ENCODE peak calls at places on chromosomes 2 and 18, in five cellular contexts. S is ovary, D is aorta, P is endodermal cell, N is breast epithelium. W is an unnamed sample. For H3K36me3 and H3K27me3, the result is how much of the 10 kb centered on the place peaks cover.

GRCh38 chr2:236565879-236566402 is 3.7 kb upstream of the ACKR3 start:
- DNase-seq in S (no peak), D (no peak), P (peak), N (no peak), W (peak)

GRCh38 chr2:111049792-111050640 is 70.7 kb upstream of the BCL2L11 start:
- DNase-seq in S (no peak), D (no peak), P (no peak), N (peak), W (no peak)

GRCh38 chr2:190216829-190217228 is 102.8 kb downstream of the HIBCH start:
- DNase-seq in S (peak), D (peak), P (peak), N (no peak), W (peak)

GRCh38 chr18:75489493-75490190 is 62.1 kb upstream of the SMIM21 start:
- DNase-seq in S (no peak), D (no peak), P (no peak), N (no peak), W (no peak)

GRCh38 chr2:15640291-15640711 is 48.6 kb downstream of the DDX1 start:
- DNase-seq in S (peak), D (no peak), P (no peak), N (no peak), W (no peak)

GRCh38 chr18:49560277-49561126 is 1.4 kb upstream of the LIPG start:
- DNase-seq in S (no peak), D (no peak), P (peak), N (no peak), W (peak)

GRCh38 chr18:63016270-63016669 is 300.9 kb downstream of the PHLPP1 start:
- DNase-seq in S (peak), D (no peak), P (peak), N (no peak), W (peak)

GRCh38 chr2:150487537-150488429 is at the start of gene RND3:
- DNase-seq in S (peak), D (peak), P (peak), N (peak), W (peak)

GRCh38 chr2:188042412-188042811 is 249.3 kb upstream of the GULP1 start:
- DNase-seq in S (no peak), D (no peak), P (no peak), N (no peak), W (no peak)

GRCh38 chr2:162261032-162261945 is 18.0 kb upstream of the FAP start:
- DNase-seq in S (no peak), D (peak), P (no peak), N (no peak), W (no peak)

GRCh38 chr2:161913865-161914264 is 160.2 kb downstream of the DPP4 start:
- DNase-seq in S (no peak), D (no peak), P (no peak), N (no peak), W (no peak)

GRCh38 chr2:69575926-69576325 is 67.6 kb downstream of the AAK1 start:
- DNase-seq in S (no peak), D (no peak), P (no peak), N (no peak), W (no peak)

GRCh38 chr2:73488079-73488478 is 102.4 kb downstream of the ALMS1 start:
- DNase-seq in S (no peak), D (no peak), P (no peak), N (no peak), W (no peak)

GRCh38 chr2:74532222-74532621 is 2.5 kb downstream of the HTRA2 start:
- DNase-seq in S (no peak), D (no peak), P (no peak), N (no peak), W (no peak)

GRCh38 chr18:77107218-77107815 is 25.3 kb downstream of the MBP start:
- DNase-seq in S (no peak), D (no peak), P (no peak), N (no peak), W (no peak)

GRCh38 chr18:77105021-77105420 is 27.6 kb downstream of the MBP start:
- DNase-seq in S (no peak), D (no peak), P (no peak), N (no peak), W (no peak)

GRCh38 chr18:77105680-77106079 is 26.9 kb downstream of the MBP start:
- DNase-seq in S (no peak), D (no peak), P (no peak), N (no peak), W (no peak)

GRCh38 chr18:77108001-77108692 is 24.4 kb downstream of the MBP start:
- DNase-seq in S (no peak), D (no peak), P (no peak), N (no peak), W (no peak)

GRCh38 chr18:77106331-77106730 is 26.3 kb downstream of the MBP start:
- DNase-seq in S (no peak), D (no peak), P (no peak), N (no peak), W (no peak)
- H3K36me3 ChIP-seq in S (under half), D (under half), P (under half), N (under half), W (under half)

DNA sequence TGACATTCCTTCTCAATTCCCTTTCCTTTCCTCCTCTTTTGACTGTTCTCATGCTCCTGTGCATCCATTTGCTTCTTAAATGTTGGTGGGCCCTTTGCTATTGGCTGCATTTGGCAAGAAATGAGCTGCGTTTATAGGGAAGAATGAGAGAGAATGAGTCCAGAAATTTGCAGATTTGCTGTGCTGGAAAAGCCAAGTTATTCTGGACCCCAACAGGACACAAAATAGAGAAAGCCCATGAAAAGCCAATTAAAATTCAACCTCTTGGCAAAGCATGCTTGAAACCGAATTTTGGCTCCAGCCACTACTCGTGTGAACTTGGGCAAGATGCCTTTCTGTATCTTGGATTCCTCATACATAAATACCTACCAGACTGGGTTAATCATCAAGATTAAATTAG is 1.3 kb upstream of the SCLY start:
- DNase-seq in S (no peak), D (no peak), P (no peak), N (no peak), W (no peak)
- H3K4me3 ChIP-seq in S (no peak), D (no peak), P (peak), N (no peak), W (no peak)

GRCh38 chr2:59195851-59196250 is 954.7 kb upstream of the FANCL start:
- DNase-seq in S (no peak), D (no peak), P (no peak), N (no peak), W (no peak)
- H3K27me3 ChIP-seq in S (under half), D (under half), P (under half), N (under half), W (under half)

GRCh38 chr18:23531912-23532311 is 28.6 kb downstream of the RMC1 start:
- DNase-seq in S (no peak), D (peak), P (no peak), N (no peak), W (no peak)
- H3K36me3 ChIP-seq in S (under half), D (under half), P (half or more), N (under half), W (under half)

GRCh38 chr2:212361174-212361756 is 177.3 kb downstream of the ERBB4 start:
- DNase-seq in S (no peak), D (no peak), P (no peak), N (no peak), W (no peak)

GRCh38 chr2:212360068-212360460 is 178.5 kb downstream of the ERBB4 start:
- DNase-seq in S (no peak), D (no peak), P (no peak), N (no peak), W (no peak)

GRCh38 chr2:212364106-212364505 is 174.5 kb downstream of the ERBB4 start:
- DNase-seq in S (no peak), D (no peak), P (no peak), N (no peak), W (no peak)

GRCh38 chr2:212357606-212358005 is 181.0 kb downstream of the ERBB4 start:
- DNase-seq in S (no peak), D (no peak), P (no peak), N (no peak), W (no peak)

GRCh38 chr2:212359425-212360067 is 179.1 kb downstream of the ERBB4 start:
- DNase-seq in S (no peak), D (no peak), P (no peak), N (no peak), W (no peak)
- H3K4me3 ChIP-seq in S (no peak), D (peak), P (no peak), N (no peak), W (no peak)

GRCh38 chr2:70753031-70753430 is 15.0 kb downstream of the ADD2 start:
- DNase-seq in S (no peak), D (no peak), P (no peak), N (no peak), W (no peak)

GRCh38 chr2:70756126-70756525 is 11.9 kb downstream of the ADD2 start:
- DNase-seq in S (no peak), D (no peak), P (no peak), N (no peak), W (no peak)

GRCh38 chr2:70750320-70750719 is 17.7 kb downstream of the ADD2 start:
- DNase-seq in S (no peak), D (no peak), P (no peak), N (no peak), W (no peak)

GRCh38 chr2:70751881-70752280 is 16.1 kb downstream of the ADD2 start:
- DNase-seq in S (no peak), D (no peak), P (no peak), N (no peak), W (no peak)

GRCh38 chr2:70753978-70754377 is 14.0 kb downstream of the ADD2 start:
- DNase-seq in S (no peak), D (no peak), P (no peak), N (no peak), W (no peak)
- H3K27me3 ChIP-seq in S (under half), D (under half), P (under half), N (under half), W (under half)

GRCh38 chr2:85935746-85936208 is 47.0 kb upstream of the ST3GAL5 start:
- DNase-seq in S (no peak), D (no peak), P (peak), N (no peak), W (peak)
- H3K36me3 ChIP-seq in S (under half), D (under half), P (under half), N (under half), W (under half)

DNA sequence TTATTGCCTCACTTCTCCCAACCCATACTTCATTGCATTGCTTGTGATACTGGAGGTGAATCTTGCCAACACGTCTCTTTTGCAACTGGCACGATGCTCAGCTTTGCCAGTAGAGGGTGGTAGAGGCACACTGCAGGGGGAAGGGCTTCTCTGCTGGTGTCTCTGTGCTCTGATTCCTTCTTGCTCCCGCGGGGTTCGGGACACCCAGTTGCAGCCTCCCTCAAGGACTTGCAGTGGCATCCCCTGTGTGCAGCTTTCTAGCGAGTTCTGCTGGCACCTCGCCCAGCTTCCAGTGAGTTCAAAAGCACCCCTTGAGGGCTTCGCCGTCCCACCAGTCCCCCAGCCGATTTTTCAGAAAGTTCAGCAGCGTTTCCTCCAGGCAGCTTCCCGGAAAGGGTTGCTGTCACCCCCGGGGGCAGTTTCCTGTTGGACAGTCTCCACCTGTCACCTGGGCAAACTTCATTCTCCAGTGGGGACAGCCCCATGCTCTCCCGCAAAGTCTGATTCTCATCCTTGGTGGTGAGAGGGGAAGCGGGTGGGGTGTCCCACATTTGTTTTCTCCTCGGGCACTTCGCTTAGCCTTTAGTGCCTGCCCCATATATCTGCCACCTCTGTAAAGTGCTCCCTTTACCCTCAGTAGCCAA is 35.4 kb upstream of the EN1 start:
- DNase-seq in S (peak), D (peak), P (peak), N (peak), W (peak)
- H3K4me3 ChIP-seq in S (no peak), D (no peak), P (peak), N (no peak), W (no peak)

W was measured in H7.